ENCODE peak calls at places on chromosomes 11 and 22, in seven cellular contexts. L, E, G, V, S, D and W are unnamed samples.

GRCh38 chr11:115324569-115325432 is 179.4 kb downstream of the CADM1 start:
- DNase-seq in L (no peak), E (peak), G (peak), V (no peak), S (peak), D (no peak), W (peak)

GRCh38 chr11:22079133-22079847 is 113.6 kb upstream of the ANO5 start:
- DNase-seq in L (no peak), E (no peak), G (no peak), V (peak), S (no peak), D (no peak), W (peak)

GRCh38 chr11:15027011-15027410 is 46.4 kb upstream of the CALCB start:
- DNase-seq in L (no peak), E (no peak), G (no peak), V (no peak), S (no peak), D (no peak), W (peak)

GRCh38 chr11:133506551-133507094 is 25.7 kb downstream of the OPCML start:
- DNase-seq in L (no peak), E (no peak), G (no peak), V (no peak), S (no peak), D (no peak), W (no peak)

GRCh38 chr11:32438883-32439487 is 3.6 kb upstream of the WT1 start:
- DNase-seq in L (no peak), E (no peak), G (no peak), V (no peak), S (no peak), D (peak), W (no peak)

GRCh38 chr11:69704508-69705245 is 855 bp upstream of the FGF19 start:
- DNase-seq in L (no peak), E (no peak), G (no peak), V (no peak), S (no peak), D (peak), W (no peak)

GRCh38 chr22:19367763-19368367 is 63.7 kb downstream of the HIRA start:
- DNase-seq in L (no peak), E (no peak), G (no peak), V (no peak), S (no peak), D (no peak), W (no peak)

GRCh38 chr11:62547691-62548281 is 1.2 kb upstream of the AHNAK start:
- DNase-seq in L (no peak), E (no peak), G (no peak), V (peak), S (peak), D (peak), W (peak)

GRCh38 chr11:126578021-126578420 is 222.5 kb downstream of the ST3GAL4 start:
- DNase-seq in L (no peak), E (no peak), G (no peak), V (no peak), S (no peak), D (no peak), W (no peak)

GRCh38 chr11:115711021-115711420 is 206.8 kb upstream of the CADM1 start:
- DNase-seq in L (no peak), E (no peak), G (no peak), V (no peak), S (no peak), D (no peak), W (no peak)

GRCh38 chr11:79043726-79044125 is 397.1 kb downstream of the TENM4 start:
- DNase-seq in L (no peak), E (no peak), G (no peak), V (no peak), S (no peak), D (no peak), W (peak)

GRCh38 chr11:45750439-45750838 is 54.5 kb upstream of the SLC35C1 start:
- DNase-seq in L (no peak), E (no peak), G (no peak), V (no peak), S (no peak), D (no peak), W (no peak)

GRCh38 chr11:119641991-119642745 is 86.8 kb downstream of the NECTIN1 start:
- DNase-seq in L (no peak), E (peak), G (no peak), V (no peak), S (peak), D (no peak), W (peak)

GRCh38 chr22:20013382-20013871 is 3.2 kb downstream of the ARVCF start:
- DNase-seq in L (no peak), E (no peak), G (no peak), V (peak), S (no peak), D (peak), W (peak)

GRCh38 chr11:65606876-65607613 is 7.0 kb downstream of the MAP3K11 start:
- DNase-seq in L (no peak), E (no peak), G (no peak), V (peak), S (peak), D (peak), W (peak)

GRCh38 chr11:762421-763072 is 14.7 kb downstream of the GATD1 start:
- DNase-seq in L (no peak), E (peak), G (no peak), V (no peak), S (peak), D (no peak), W (peak)

GRCh38 chr22:39314251-39314971 is 5.0 kb downstream of the RPL3 start:
- DNase-seq in L (no peak), E (no peak), G (no peak), V (no peak), S (no peak), D (no peak), W (no peak)

GRCh38 chr11:121800240-121800639 is 315.8 kb downstream of the BLID start:
- DNase-seq in L (no peak), E (no peak), G (no peak), V (no peak), S (no peak), D (no peak), W (no peak)

GRCh38 chr11:78000193-78000592 is 5.7 kb upstream of the INTS4 start:
- DNase-seq in L (peak), E (peak), G (peak), V (no peak), S (peak), D (no peak), W (peak)

GRCh38 chr11:45051621-45052020 is 94.8 kb upstream of the PRDM11 start:
- DNase-seq in L (no peak), E (no peak), G (no peak), V (no peak), S (no peak), D (no peak), W (no peak)

GRCh38 chr11:66462911-66463310 is 3.8 kb upstream of the PELI3 start:
- DNase-seq in L (no peak), E (no peak), G (no peak), V (no peak), S (no peak), D (no peak), W (peak)

GRCh38 chr11:18772211-18772610 is 19.4 kb downstream of the PTPN5 start:
- DNase-seq in L (no peak), E (no peak), G (no peak), V (no peak), S (no peak), D (no peak), W (no peak)

GRCh38 chr11:119481021-119481666 is 58.2 kb upstream of the THY1 start:
- DNase-seq in L (peak), E (peak), G (peak), V (peak), S (peak), D (peak), W (peak)

GRCh38 chr22:35276019-35276418 is 18.7 kb downstream of the HMGXB4 start:
- DNase-seq in L (no peak), E (no peak), G (no peak), V (no peak), S (no peak), D (no peak), W (no peak)

GRCh38 chr11:129013737-129014475 is 71.2 kb upstream of the TP53AIP1 start:
- DNase-seq in L (no peak), E (no peak), G (no peak), V (no peak), S (no peak), D (no peak), W (peak)

GRCh38 chr11:34190192-34191139 is 85.0 kb downstream of the NAT10 start:
- DNase-seq in L (no peak), E (no peak), G (no peak), V (no peak), S (no peak), D (no peak), W (no peak)